ENCODE peak calls at places on chromosomes 11 and 22, in four cellular contexts. One of them, this sample, is unnamed. For H3K9me3, the result is how much of the 10 kb centered on the place peaks cover.

GRCh38 chr11:103325686-103326069 is 216.5 kb downstream of the DYNC2H1 start:
- DNase-seq in iPS DF 6.9: no peak
- DNase-seq in adipocyte: no peak
- DNase-seq in PC-3: no peak
- DNase-seq in this sample: no peak

GRCh38 chr11:46330887-46331652 is 16.2 kb upstream of the DGKZ start:
- DNase-seq in adipocyte: no peak
- DNase-seq in PC-3: no peak
- DNase-seq in iPS DF 6.9: no peak
- DNase-seq in this sample: no peak

GRCh38 chr11:82765466-82766034 is 31.9 kb upstream of the FAM181B start:
- DNase-seq in iPS DF 6.9: no peak
- DNase-seq in adipocyte: no peak
- DNase-seq in PC-3: no peak
- DNase-seq in this sample: no peak

GRCh38 chr11:45150301-45150700 is 3.9 kb downstream of the PRDM11 start:
- DNase-seq in PC-3: no peak
- DNase-seq in adipocyte: no peak
- DNase-seq in iPS DF 6.9: no peak
- DNase-seq in this sample: no peak

GRCh38 chr11:10725114-10725906 is 25.7 kb upstream of the CTR9 start:
- DNase-seq in PC-3: peak
- DNase-seq in adipocyte: no peak
- DNase-seq in iPS DF 6.9: no peak
- DNase-seq in this sample: peak

GRCh38 chr22:22547226-22547625 is 11.8 kb downstream of the PRAME start:
- DNase-seq in adipocyte: no peak
- DNase-seq in PC-3: no peak
- DNase-seq in iPS DF 6.9: no peak
- DNase-seq in this sample: no peak

GRCh38 chr22:43409046-43409445 is 2.8 kb upstream of the MPPED1 start:
- DNase-seq in PC-3: no peak
- DNase-seq in iPS DF 6.9: no peak
- DNase-seq in adipocyte: no peak
- DNase-seq in this sample: no peak

GRCh38 chr11:1157341-1157644 is 460 bp upstream of the MUC5AC start:
- DNase-seq in PC-3: no peak
- DNase-seq in adipocyte: no peak
- DNase-seq in iPS DF 6.9: no peak
- DNase-seq in this sample: no peak

GRCh38 chr11:61747389-61748285 is 4.8 kb upstream of the MYRF start:
- DNase-seq in PC-3: peak
- DNase-seq in iPS DF 6.9: peak
- DNase-seq in adipocyte: peak
- DNase-seq in this sample: peak

GRCh38 chr11:12862761-12863469 is 146.2 kb upstream of the RASSF10 start:
- DNase-seq in PC-3: no peak
- DNase-seq in iPS DF 6.9: peak
- DNase-seq in adipocyte: peak
- DNase-seq in this sample: peak

GRCh38 chr11:2747236-2748015 is 47.6 kb upstream of the KCNQ1OT1 start:
- DNase-seq in adipocyte: no peak
- DNase-seq in PC-3: no peak
- DNase-seq in iPS DF 6.9: no peak
- DNase-seq in this sample: no peak

GRCh38 chr22:31143537-31143936 is 3.2 kb upstream of the PLA2G3 start:
- DNase-seq in PC-3: no peak
- DNase-seq in adipocyte: no peak
- DNase-seq in iPS DF 6.9: no peak
- DNase-seq in this sample: no peak

GRCh38 chr22:26658671-26659478 is 1.5 kb downstream of the MIAT start:
- DNase-seq in adipocyte: peak
- DNase-seq in PC-3: peak
- DNase-seq in iPS DF 6.9: no peak
- DNase-seq in this sample: peak

GRCh38 chr11:910044-910588 is 494 bp downstream of the CHID1 start:
- DNase-seq in adipocyte: peak
- DNase-seq in iPS DF 6.9: no peak
- DNase-seq in PC-3: no peak
- DNase-seq in this sample: peak

GRCh38 chr11:47354913-47355282 is 2.4 kb upstream of the MYBPC3 start:
- DNase-seq in iPS DF 6.9: no peak
- DNase-seq in PC-3: no peak
- DNase-seq in adipocyte: no peak
- DNase-seq in this sample: peak

GRCh38 chr11:30585892-30586250 is 282 bp downstream of the MPPED2 start:
- DNase-seq in PC-3: no peak
- DNase-seq in adipocyte: peak
- DNase-seq in iPS DF 6.9: no peak
- DNase-seq in this sample: no peak

GRCh38 chr11:30879322-30880020 is 293.3 kb upstream of the MPPED2 start:
- DNase-seq in PC-3: no peak
- DNase-seq in iPS DF 6.9: no peak
- DNase-seq in adipocyte: no peak
- DNase-seq in this sample: no peak

GRCh38 chr11:130830563-130830950 is 85.7 kb downstream of the SNX19 start:
- DNase-seq in iPS DF 6.9: no peak
- DNase-seq in adipocyte: no peak
- DNase-seq in PC-3: no peak
- DNase-seq in this sample: no peak

GRCh38 chr11:61815790-61816735 is 740 bp downstream of the FADS1 start:
- DNase-seq in PC-3: peak
- DNase-seq in iPS DF 6.9: no peak
- DNase-seq in adipocyte: peak
- DNase-seq in this sample: peak

GRCh38 chr11:73170140-73170539 is 28.0 kb upstream of the FCHSD2 start:
- DNase-seq in adipocyte: no peak
- DNase-seq in iPS DF 6.9: no peak
- DNase-seq in PC-3: no peak
- DNase-seq in this sample: no peak

GRCh38 chr22:38141574-38141973 is 31.1 kb upstream of the BAIAP2L2 start:
- DNase-seq in iPS DF 6.9: no peak
- DNase-seq in PC-3: no peak
- DNase-seq in adipocyte: no peak
- DNase-seq in this sample: no peak

GRCh38 chr11:1921576-1922141 is 2.2 kb downstream of the TNNT3 start:
- DNase-seq in iPS DF 6.9: no peak
- DNase-seq in PC-3: no peak
- DNase-seq in adipocyte: peak
- DNase-seq in this sample: peak

GRCh38 chr22:38490475-38490874 is 15.6 kb downstream of the DDX17 start:
- DNase-seq in iPS DF 6.9: no peak
- DNase-seq in adipocyte: no peak
- DNase-seq in PC-3: no peak
- DNase-seq in this sample: no peak

GRCh38 chr22:20777420-20778177 is 3.7 kb downstream of the SERPIND1 start:
- DNase-seq in iPS DF 6.9: no peak
- DNase-seq in adipocyte: peak
- DNase-seq in PC-3: peak
- DNase-seq in this sample: peak

GRCh38 chr22:28923826-28924732 is 40.7 kb downstream of the ZNRF3 start:
- DNase-seq in adipocyte: no peak
- DNase-seq in iPS DF 6.9: no peak
- DNase-seq in PC-3: no peak
- DNase-seq in this sample: no peak

GRCh38 chr11:7630002-7630401 is 43.3 kb downstream of the CYB5R2 start:
- DNase-seq in PC-3: peak
- DNase-seq in iPS DF 6.9: no peak
- DNase-seq in adipocyte: peak
- DNase-seq in this sample: no peak

GRCh38 chr11:119156496-119156895 is 7.6 kb downstream of the ABCG4 start:
- DNase-seq in adipocyte: no peak
- DNase-seq in PC-3: no peak
- DNase-seq in iPS DF 6.9: no peak
- DNase-seq in this sample: no peak

GRCh38 chr11:123611698-123612097 is 42.7 kb downstream of the SCN3B start:
- DNase-seq in PC-3: no peak
- DNase-seq in iPS DF 6.9: no peak
- DNase-seq in adipocyte: no peak
- DNase-seq in this sample: no peak

GRCh38 chr11:47917643-47918369 is 62.6 kb upstream of the PTPRJ start:
- DNase-seq in PC-3: peak
- DNase-seq in adipocyte: peak
- DNase-seq in iPS DF 6.9: no peak
- DNase-seq in this sample: peak

GRCh38 chr11:26599876-26600434 is 27.9 kb upstream of the MUC15 start:
- DNase-seq in adipocyte: no peak
- DNase-seq in PC-3: no peak
- DNase-seq in iPS DF 6.9: no peak
- DNase-seq in this sample: no peak

GRCh38 chr11:14645985-14646900 is 2.6 kb downstream of the PDE3B start:
- DNase-seq in PC-3: no peak
- DNase-seq in iPS DF 6.9: no peak
- DNase-seq in adipocyte: no peak
- DNase-seq in this sample: peak

GRCh38 chr22:19927696-19928095 is 13.9 kb upstream of the COMT start:
- DNase-seq in iPS DF 6.9: no peak
- DNase-seq in PC-3: no peak
- DNase-seq in adipocyte: no peak
- DNase-seq in this sample: no peak

GRCh38 chr11:134527382-134528243 is 115.6 kb upstream of the B3GAT1 start:
- DNase-seq in PC-3: no peak
- DNase-seq in iPS DF 6.9: no peak
- DNase-seq in adipocyte: no peak
- DNase-seq in this sample: no peak

GRCh38 chr11:65489061-65489705 is 9.7 kb upstream of the MALAT1 start:
- DNase-seq in adipocyte: peak
- DNase-seq in PC-3: no peak
- DNase-seq in iPS DF 6.9: no peak
- DNase-seq in this sample: peak

GRCh38 chr11:289145-289705 is 299 bp downstream of the PGGHG start:
- DNase-seq in PC-3: no peak
- DNase-seq in adipocyte: no peak
- DNase-seq in iPS DF 6.9: no peak
- DNase-seq in this sample: no peak

GRCh38 chr22:27461470-27461869 is 340.1 kb downstream of the MN1 start:
- DNase-seq in adipocyte: peak
- DNase-seq in iPS DF 6.9: no peak
- DNase-seq in PC-3: peak
- DNase-seq in this sample: peak

GRCh38 chr11:16151138-16151537 is 205.2 kb downstream of the SOX6 start:
- DNase-seq in iPS DF 6.9: no peak
- DNase-seq in PC-3: no peak
- DNase-seq in adipocyte: no peak
- DNase-seq in this sample: no peak
- H3K9me3 ChIP-seq in iPS DF 6.9: under half
- H3K9me3 ChIP-seq in PC-3: under half
- H3K9me3 ChIP-seq in adipocyte: under half
- H3K9me3 ChIP-seq in this sample: under half

DNA sequence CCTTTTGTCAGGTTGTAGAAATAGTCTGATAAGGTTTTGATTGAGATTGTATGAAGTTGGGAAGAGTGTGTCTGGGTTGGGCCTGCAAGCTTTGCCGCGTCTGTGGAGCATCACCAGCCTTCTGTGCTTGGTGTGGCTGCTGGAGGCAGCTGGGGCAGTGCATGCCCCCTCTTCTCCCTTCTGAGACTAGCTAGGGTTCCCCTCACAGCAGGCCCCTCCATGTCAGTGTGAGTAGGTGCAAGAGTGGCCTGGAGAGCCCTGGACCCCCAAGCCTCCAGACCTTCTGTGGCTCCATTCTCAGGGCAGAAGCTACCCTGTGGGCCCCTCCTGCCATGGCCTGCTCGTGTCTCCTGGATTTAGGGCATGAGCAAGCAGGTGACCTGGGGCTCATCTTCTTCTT is 914.2 kb downstream of the TBC1D22A start:
- DNase-seq in adipocyte: no peak
- DNase-seq in iPS DF 6.9: no peak
- DNase-seq in PC-3: no peak
- DNase-seq in this sample: no peak
- H3K9me3 ChIP-seq in adipocyte: under half
- H3K9me3 ChIP-seq in iPS DF 6.9: under half
- H3K9me3 ChIP-seq in PC-3: under half
- H3K9me3 ChIP-seq in this sample: under half

GRCh38 chr22:47548953-47549740 is 786.7 kb downstream of the TBC1D22A start:
- DNase-seq in iPS DF 6.9: no peak
- DNase-seq in PC-3: no peak
- DNase-seq in adipocyte: no peak
- DNase-seq in this sample: no peak

GRCh38 chr22:47547881-47548630 is 785.6 kb downstream of the TBC1D22A start:
- DNase-seq in iPS DF 6.9: no peak
- DNase-seq in adipocyte: no peak
- DNase-seq in PC-3: no peak
- DNase-seq in this sample: no peak

GRCh38 chr22:47547239-47547661 is 784.8 kb downstream of the TBC1D22A start:
- DNase-seq in iPS DF 6.9: no peak
- DNase-seq in PC-3: no peak
- DNase-seq in adipocyte: no peak
- DNase-seq in this sample: no peak

GRCh38 chr22:47543447-47543846 is 781.0 kb downstream of the TBC1D22A start:
- DNase-seq in iPS DF 6.9: no peak
- DNase-seq in PC-3: no peak
- DNase-seq in adipocyte: no peak
- DNase-seq in this sample: no peak

DNA sequence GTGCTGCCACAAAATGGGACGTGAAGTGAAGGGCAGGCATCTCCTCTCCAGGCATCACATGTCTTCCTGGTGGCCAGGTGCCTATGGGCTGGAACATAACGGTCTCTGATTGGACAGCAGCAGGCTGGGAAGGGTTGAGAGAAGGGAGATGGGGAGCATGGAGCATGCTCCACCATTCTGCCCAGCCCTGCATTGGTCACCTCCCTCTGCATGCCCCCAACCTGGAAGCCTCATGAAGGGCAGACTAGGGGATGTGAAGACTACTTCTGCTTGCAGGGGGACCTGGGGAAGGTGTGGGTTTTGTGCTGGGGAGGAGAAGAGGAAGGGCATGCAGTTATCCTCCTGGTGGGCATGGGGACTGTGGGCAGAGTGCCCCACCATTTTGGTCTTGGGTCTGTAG is 782.2 kb downstream of the TBC1D22A start:
- DNase-seq in adipocyte: no peak
- DNase-seq in PC-3: no peak
- DNase-seq in iPS DF 6.9: no peak
- DNase-seq in this sample: no peak
- H3K9me3 ChIP-seq in adipocyte: under half
- H3K9me3 ChIP-seq in PC-3: under half
- H3K9me3 ChIP-seq in iPS DF 6.9: under half
- H3K9me3 ChIP-seq in this sample: under half

DNA sequence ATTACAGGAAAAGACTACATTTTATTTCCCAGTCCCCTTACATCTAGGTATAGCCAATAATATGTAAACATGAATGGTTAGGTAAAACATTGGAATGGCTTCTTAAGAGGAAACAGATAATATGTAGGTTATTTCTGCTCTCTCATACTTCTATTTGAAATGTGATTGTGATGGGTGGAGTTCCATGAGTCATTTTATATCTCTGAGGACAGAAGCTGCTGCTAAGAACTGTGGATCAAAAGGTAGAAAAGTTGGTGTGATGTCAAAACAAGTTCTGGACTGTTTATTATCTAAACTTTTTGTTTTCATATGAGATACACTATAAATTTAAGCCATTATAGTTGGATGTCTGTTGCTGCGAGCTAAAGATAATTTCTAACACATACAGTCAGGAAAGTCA is 799.4 kb upstream of the TENM4 start:
- DNase-seq in PC-3: peak
- DNase-seq in adipocyte: no peak
- DNase-seq in iPS DF 6.9: no peak
- DNase-seq in this sample: peak
- H3K9me3 ChIP-seq in PC-3: under half
- H3K9me3 ChIP-seq in adipocyte: under half
- H3K9me3 ChIP-seq in iPS DF 6.9: under half
- H3K9me3 ChIP-seq in this sample: under half